ENCODE peak calls at places on chromosomes 7 and 10, in four cellular contexts. C is GM12878, E is HepG2, Q is K562. K is an unnamed sample.

GRCh38 chr7:150898475-150899011 is 46.2 kb downstream of the AOC1 start:
- DNase-seq in Q (peak; percentile 92), E (peak; percentile 16), C (no peak), K (peak; percentile 86)

GRCh38 chr10:51524041-51524440 is 175.4 kb downstream of the CSTF2T start:
- DNase-seq in Q (no peak), E (no peak), C (no peak), K (no peak)

GRCh38 chr10:128028508-128029279 is 97.5 kb downstream of the MKI67 start:
- DNase-seq in Q (no peak), C (no peak), E (no peak), K (no peak)

GRCh38 chr7:52355059-52355458 is 680.4 kb upstream of the POM121L12 start:
- DNase-seq in C (no peak), Q (no peak), E (no peak), K (peak; percentile 41)

GRCh38 chr7:1567082-1567771 is 2.6 kb downstream of the PSMG3 start:
- DNase-seq in E (no peak), Q (peak; percentile 55), C (no peak), K (no peak)

GRCh38 chr10:44045020-44045419 is 339.9 kb downstream of the CXCL12 start:
- DNase-seq in Q (no peak), E (no peak), C (no peak), K (no peak)

GRCh38 chr7:132738254-132738653 is 162.0 kb upstream of the PLXNA4 start:
- DNase-seq in Q (no peak), E (no peak), C (no peak), K (no peak)

GRCh38 chr7:149855368-149856305 is 17.5 kb downstream of the ZNF862 start:
- DNase-seq in C (no peak), E (peak; percentile 30), Q (peak; percentile 81), K (no peak)

GRCh38 chr7:1810961-1811849 is 141.1 kb downstream of the ELFN1 start:
- DNase-seq in Q (no peak), E (no peak), C (no peak), K (no peak)

GRCh38 chr7:3043544-3044395 is at the start of gene CARD11:
- DNase-seq in C (no peak), Q (peak; percentile 79), E (no peak), K (peak; percentile 31)

DNA sequence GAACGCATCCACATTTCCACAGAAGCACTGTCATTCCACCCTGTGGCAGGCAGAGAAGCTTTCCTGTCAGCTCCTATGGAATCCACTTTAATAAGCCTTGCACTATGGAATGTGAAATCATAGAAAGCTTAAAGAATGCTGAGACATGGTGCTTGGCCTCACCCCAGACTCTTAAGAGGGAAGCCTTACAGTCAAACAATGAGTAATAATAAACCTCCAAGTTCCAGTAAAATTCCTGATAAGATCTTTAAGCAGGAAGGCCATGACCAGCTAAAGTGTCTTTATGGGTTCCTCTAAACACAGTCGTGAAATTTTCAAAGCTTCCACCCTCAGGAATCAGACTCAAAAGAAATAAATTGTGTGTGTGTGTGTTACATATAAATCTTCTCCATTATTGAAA is 11.9 kb upstream of the TEX36 start:
- DNase-seq in Q (no peak), E (no peak), C (no peak), K (no peak)
- TF ChIP-seq CBFB in Q (no peak), E (no peak), C (no peak), K (no peak)

GRCh38 chr7:51253157-51253556 is 63.5 kb downstream of the COBL start:
- DNase-seq in E (no peak), C (no peak), Q (no peak), K (no peak)
- TF ChIP-seq CTCF in E (peak; percentile 35), C (no peak), Q (no peak), K (no peak)

GRCh38 chr7:47951374-47951773 is 3.1 kb upstream of the PKD1L1 start:
- DNase-seq in C (no peak), E (peak; percentile 37), Q (no peak), K (no peak)

GRCh38 chr7:47952224-47952623 is 4.0 kb upstream of the PKD1L1 start:
- DNase-seq in C (no peak), E (no peak), Q (no peak), K (no peak)

GRCh38 chr7:47949703-47950102 is 1.4 kb upstream of the PKD1L1 start:
- DNase-seq in Q (no peak), E (no peak), C (no peak), K (no peak)

GRCh38 chr7:47948096-47948790 is at the start of gene PKD1L1:
- DNase-seq in C (no peak), Q (no peak), E (no peak), K (no peak)

DNA sequence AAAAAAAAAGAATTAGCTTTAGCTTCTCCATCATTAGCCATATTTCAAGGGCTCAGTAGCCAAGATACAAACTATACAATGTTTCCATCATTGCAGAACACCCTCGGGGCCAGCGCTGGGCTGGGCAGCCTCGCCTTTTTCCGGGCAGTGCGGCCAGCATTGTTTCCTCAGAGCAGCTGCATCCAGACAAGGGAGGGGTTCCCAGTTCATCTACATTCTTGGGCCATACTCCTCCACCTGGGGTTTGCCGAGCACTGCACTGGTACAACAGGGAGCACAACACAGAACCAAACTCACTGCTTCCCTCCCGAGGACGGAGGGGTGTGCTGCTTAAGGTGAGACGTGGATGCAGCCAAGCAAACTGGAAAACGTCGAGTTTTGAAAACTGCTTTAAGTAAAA is 2.4 kb upstream of the PKD1L1 start:
- DNase-seq in Q (peak; percentile 5), E (no peak), C (no peak), K (peak; percentile 34)
- TF ChIP-seq MAX in Q (no peak), E (no peak), C (no peak), K (no peak)

GRCh38 chr7:17085186-17085585 is 203.4 kb upstream of the AGR3 start:
- DNase-seq in C (no peak), E (peak; percentile 45), Q (no peak), K (no peak)
- TF ChIP-seq CBFB in C (no peak), E (no peak), Q (no peak), K (no peak)

DNA sequence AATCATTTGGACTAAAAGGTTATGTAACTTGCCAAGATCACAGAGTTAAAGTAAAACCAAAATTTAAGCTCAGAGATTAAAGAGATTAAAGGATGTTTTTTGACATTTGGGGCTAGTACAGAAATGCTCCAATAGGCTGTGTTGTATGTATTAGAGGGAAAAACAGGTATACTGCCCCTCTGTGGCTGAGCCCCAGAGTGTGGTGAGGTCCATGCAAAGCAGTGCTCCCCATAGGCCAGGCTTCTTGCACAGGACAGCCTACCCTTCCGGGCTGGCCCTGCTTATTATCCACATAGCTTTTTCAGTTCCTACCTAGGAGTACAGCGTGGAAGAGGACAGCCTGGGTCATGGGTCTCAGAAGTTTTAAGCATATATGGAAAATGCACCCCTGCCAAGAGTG is 322.9 kb downstream of the POM121L12 start:
- DNase-seq in C (no peak), E (no peak), Q (no peak), K (peak; percentile 15)
- TF ChIP-seq CTCF in C (no peak), E (no peak), Q (no peak), K (no peak)

K was measured in WTC11.